ENCODE peak calls at places on chromosomes 2 and 18, in five cellular contexts. G is ascending aorta; O is heart left ventricle; W is activated CD4-positive, alpha-beta T cell treated with anti-CD3 and anti-CD28 coated beads, Interleukin-2, amount 10 ng/mL, durations not matched to agents 7 days and 5 days; A is H4. H is an unnamed sample.

GRCh38 chr2:147083661-147084060 is 761.2 kb upstream of the ACVR2A start:
- DNase-seq in O (no peak), G (no peak), W (no peak), A (no peak), H (no peak)

GRCh38 chr18:46071894-46072867 is at the start of gene PSTPIP2:
- DNase-seq in W (peak), G (peak), A (no peak), O (peak), H (peak)

GRCh38 chr2:187541086-187542085 is 12.8 kb downstream of the TFPI start:
- DNase-seq in W (no peak), O (peak), G (no peak), A (peak), H (no peak)

GRCh38 chr2:74525717-74526648 is at the start of gene DQX1:
- DNase-seq in A (no peak), W (peak), G (no peak), O (no peak), H (no peak)

GRCh38 chr18:10687161-10687925 is 161.5 kb downstream of the NAPG start:
- DNase-seq in W (no peak), O (no peak), G (no peak), A (no peak), H (no peak)

GRCh38 chr18:45687617-45688016 is 36.4 kb upstream of the SLC14A1 start:
- DNase-seq in A (no peak), W (peak), O (no peak), G (no peak), H (no peak)

GRCh38 chr2:239531456-239532304 is 130.9 kb upstream of the HDAC4 start:
- DNase-seq in W (no peak), A (no peak), O (no peak), G (no peak), H (no peak)

GRCh38 chr2:206585335-206585734 is 57.0 kb upstream of the FAM237A start:
- DNase-seq in O (no peak), W (no peak), G (no peak), A (no peak), H (no peak)

GRCh38 chr2:121142452-121142851 is 142.6 kb downstream of the TFCP2L1 start:
- DNase-seq in O (no peak), A (no peak), G (no peak), W (no peak), H (no peak)